ENCODE peak calls at places on chromosomes 12 and 14, in ten cellular contexts. B is CD8-positive, alpha-beta T cell; M is fibroblast of mammary gland; V is mucosa of descending colon; S is skeletal muscle cell; T is fibroblast of lung; I is aorta; P is foreskin fibroblast; U is tibial artery; Z is upper lobe of right lung. O is an unnamed sample.

GRCh38 chr12:119902084-119902509 is 25.0 kb upstream of the CIT start:
- DNase-seq in B (peak), T (peak), Z (peak), V (peak), S (peak), I (peak), M (peak), U (peak), P (peak), O (peak)

GRCh38 chr12:109932878-109933503 is 32.9 kb downstream of the TCHP start:
- DNase-seq in P (no peak), T (peak), B (no peak), Z (no peak), M (no peak), V (peak), S (no peak), U (no peak), I (peak), O (peak)

GRCh38 chr14:93950948-93951668 is 24.0 kb downstream of the FAM181A start:
- DNase-seq in P (peak), I (no peak), B (no peak), U (no peak), S (no peak), T (no peak), M (peak), V (no peak), Z (no peak), O (no peak)

GRCh38 chr12:116524311-116524710 is 34.9 kb upstream of the MAP1LC3B2 start:
- DNase-seq in V (no peak), T (no peak), B (no peak), M (no peak), I (no peak), P (no peak), S (no peak), U (no peak), Z (no peak), O (no peak)

GRCh38 chr12:105067511-105068031 is 16.7 kb downstream of the ALDH1L2 start:
- DNase-seq in S (peak), V (no peak), I (no peak), Z (no peak), T (peak), P (peak), U (no peak), B (no peak), M (peak), O (no peak)

GRCh38 chr14:70660967-70661871 is 19.5 kb downstream of the TTC9 start:
- DNase-seq in P (no peak), Z (no peak), V (peak), T (no peak), M (no peak), B (peak), I (no peak), U (no peak), S (no peak), O (no peak)

GRCh38 chr12:28517101-28517500 is 326.8 kb downstream of the CCDC91 start:
- DNase-seq in P (no peak), I (no peak), V (no peak), U (no peak), M (no peak), S (no peak), T (no peak), B (no peak), Z (no peak), O (no peak)

GRCh38 chr14:70108419-70108818 is 80.3 kb downstream of the SLC8A3 start:
- DNase-seq in M (no peak), I (no peak), U (no peak), V (no peak), B (no peak), Z (no peak), T (no peak), P (no peak), S (no peak), O (no peak)

GRCh38 chr12:108335349-108336119 is 3.6 kb downstream of the CMKLR1 start:
- DNase-seq in M (no peak), B (no peak), U (no peak), V (no peak), I (no peak), Z (no peak), P (no peak), S (no peak), T (no peak), O (no peak)

GRCh38 chr12:62606654-62607053 is 140.0 kb downstream of the MON2 start:
- DNase-seq in B (no peak), Z (no peak), T (no peak), S (no peak), M (no peak), U (no peak), P (no peak), I (no peak), V (no peak), O (no peak)

GRCh38 chr12:27015730-27016076 is 1.5 kb upstream of the TM7SF3 start:
- DNase-seq in Z (no peak), B (no peak), U (no peak), S (no peak), I (no peak), T (peak), M (peak), V (no peak), P (peak), O (no peak)

GRCh38 chr12:22101749-22102243 is 55.8 kb downstream of the CMAS start:
- DNase-seq in P (peak), T (peak), M (peak), V (peak), I (peak), Z (no peak), U (peak), S (peak), B (no peak), O (no peak)

GRCh38 chr14:28653521-28653920 is 113.1 kb upstream of the FOXG1 start:
- DNase-seq in B (no peak), M (peak), Z (no peak), S (peak), P (no peak), V (no peak), U (no peak), T (no peak), I (no peak), O (no peak)

GRCh38 chr12:90896164-90896563 is 58.8 kb downstream of the CCER1 start:
- DNase-seq in I (no peak), Z (no peak), S (peak), T (peak), V (no peak), P (peak), U (no peak), M (peak), B (no peak), O (no peak)

GRCh38 chr12:67651380-67651695 is 2.8 kb downstream of the DYRK2 start:
- DNase-seq in U (no peak), I (no peak), B (peak), S (no peak), Z (no peak), T (peak), P (peak), M (peak), V (peak), O (no peak)

GRCh38 chr14:68495101-68495637 is 297.7 kb downstream of the ZFP36L1 start:
- DNase-seq in U (no peak), T (no peak), P (peak), B (peak), Z (no peak), I (no peak), V (no peak), M (no peak), S (no peak), O (no peak)

GRCh38 chr12:93050026-93050747 is 121.1 kb upstream of the EEA1 start:
- DNase-seq in B (no peak), Z (no peak), U (no peak), S (peak), V (no peak), I (no peak), T (peak), M (peak), P (peak), O (no peak)

DNA sequence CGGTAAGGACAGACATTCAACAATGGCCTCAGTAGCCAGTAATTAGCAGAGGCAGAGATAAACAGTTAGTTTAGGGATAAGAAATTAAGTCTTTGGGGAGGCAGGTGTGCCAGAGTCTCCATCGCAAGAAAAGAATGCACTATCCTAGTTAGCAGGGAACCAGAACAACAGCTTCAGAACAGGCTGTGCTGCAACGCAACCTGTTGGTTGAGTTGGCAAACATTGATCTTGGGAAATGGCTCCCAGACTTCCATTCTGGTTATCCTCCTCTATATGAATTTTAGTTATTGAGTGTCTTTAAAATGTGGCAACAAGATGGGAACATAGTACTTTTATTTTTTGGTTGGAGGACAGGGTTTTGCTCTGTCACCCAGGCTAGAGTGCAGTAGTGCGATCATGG is 12.3 kb upstream of the LEMD3 start:
- DNase-seq in U (no peak), Z (no peak), P (no peak), V (no peak), S (no peak), T (no peak), B (no peak), M (no peak), I (no peak), O (no peak)
- H3K4me3 ChIP-seq in U (no peak), Z (no peak), P (no peak), V (no peak), S (no peak), T (no peak), B (no peak), M (no peak), I (no peak), O (no peak)

GRCh38 chr12:114696443-114697245 is 12.7 kb upstream of the TBX3 start:
- DNase-seq in B (no peak), M (no peak), Z (no peak), I (no peak), T (no peak), P (no peak), V (no peak), U (no peak), S (no peak), O (no peak)

GRCh38 chr12:114698566-114699163 is 14.7 kb upstream of the TBX3 start:
- DNase-seq in Z (no peak), I (no peak), P (no peak), U (no peak), B (no peak), T (no peak), M (no peak), V (no peak), S (no peak), O (no peak)

GRCh38 chr12:114697246-114697716 is 13.3 kb upstream of the TBX3 start:
- DNase-seq in U (no peak), I (no peak), T (no peak), S (no peak), P (no peak), B (no peak), M (no peak), Z (no peak), V (no peak), O (no peak)

GRCh38 chr12:114700392-114701103 is 16.6 kb upstream of the TBX3 start:
- DNase-seq in P (no peak), S (no peak), M (no peak), V (no peak), U (no peak), T (no peak), B (no peak), I (no peak), Z (no peak), O (no peak)

GRCh38 chr12:114697741-114698565 is 14.0 kb upstream of the TBX3 start:
- DNase-seq in P (peak), M (peak), V (no peak), U (no peak), B (no peak), Z (no peak), S (no peak), T (peak), I (no peak), O (no peak)
- H3K4me3 ChIP-seq in P (peak), M (peak), V (no peak), U (no peak), B (no peak), Z (peak), S (peak), T (peak), I (no peak), O (no peak)

GRCh38 chr12:6069452-6070093 is 54.9 kb downstream of the VWF start:
- DNase-seq in B (peak), U (peak), P (peak), T (peak), I (peak), V (no peak), Z (no peak), M (peak), S (peak), O (no peak)
- H3K4me3 ChIP-seq in B (no peak), U (no peak), P (no peak), T (no peak), I (no peak), V (no peak), Z (no peak), M (no peak), S (no peak), O (no peak)

DNA sequence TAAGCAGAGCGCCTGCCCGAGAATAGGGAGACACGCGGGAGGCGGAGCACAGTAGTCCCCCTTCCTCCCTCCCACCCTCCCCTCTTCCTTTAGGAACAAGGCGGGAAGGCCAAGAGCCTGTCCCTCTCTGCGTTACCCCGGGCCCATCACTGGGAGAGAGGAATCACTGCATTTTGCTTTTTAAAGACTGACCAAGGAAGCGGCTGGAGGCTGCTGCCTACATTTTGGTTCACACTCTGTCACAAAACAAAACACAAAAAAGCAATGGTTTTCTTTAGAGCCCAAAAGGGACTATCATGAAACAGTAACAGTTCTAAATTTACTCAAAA is 19.8 kb downstream of the STX2 start:
- DNase-seq in Z (no peak), P (no peak), B (no peak), S (no peak), V (no peak), T (no peak), M (no peak), U (no peak), I (no peak), O (no peak)
- H3K4me3 ChIP-seq in Z (peak), P (no peak), B (no peak), S (no peak), V (no peak), T (peak), M (no peak), U (peak), I (no peak), O (peak)

GRCh38 chr12:101557092-101557491 is 37.7 kb upstream of the MYBPC1 start:
- DNase-seq in T (peak), Z (no peak), P (no peak), B (no peak), V (no peak), M (no peak), U (no peak), I (no peak), S (no peak), O (no peak)

GRCh38 chr12:101552277-101552676 is 42.5 kb upstream of the MYBPC1 start:
- DNase-seq in T (peak), P (peak), S (peak), U (no peak), V (no peak), Z (no peak), B (no peak), I (no peak), M (peak), O (no peak)

GRCh38 chr12:101551362-101552114 is 43.2 kb upstream of the MYBPC1 start:
- DNase-seq in I (no peak), S (no peak), M (no peak), U (no peak), T (no peak), V (no peak), P (no peak), B (no peak), Z (no peak), O (no peak)
- H3K4me3 ChIP-seq in I (no peak), S (no peak), M (no peak), U (no peak), T (no peak), V (no peak), P (no peak), B (no peak), Z (no peak), O (no peak)

O was measured in testis.